ENCODE peak calls at places on chromosomes 7 and 10, in five cellular contexts. One of them, this sample, is unnamed.
A peak's percentile ranks its signal among the peaks of the same experiment; 100 is the strongest.

GRCh38 chr7:159218216-159219006 is 73.7 kb upstream of the VIPR2 start:
- DNase-seq in T-cell: no peak
- DNase-seq in fibroblast of pulmonary artery: no peak
- DNase-seq in left cardiac atrium: no peak
- DNase-seq in adrenal gland: no peak
- DNase-seq in this sample: no peak

GRCh38 chr10:70619271-70620019 is 16.9 kb upstream of the PRF1 start:
- DNase-seq in T-cell: no peak
- DNase-seq in fibroblast of pulmonary artery: peak; percentile 53
- DNase-seq in left cardiac atrium: no peak
- DNase-seq in adrenal gland: no peak
- DNase-seq in this sample: peak; percentile 55

GRCh38 chr10:46229144-46229563 is 57.6 kb upstream of the ANTXRL start:
- DNase-seq in T-cell: no peak
- DNase-seq in fibroblast of pulmonary artery: no peak
- DNase-seq in left cardiac atrium: peak; percentile 6
- DNase-seq in adrenal gland: peak; percentile 9
- DNase-seq in this sample: no peak

GRCh38 chr10:71131096-71131495 is 81.3 kb upstream of the UNC5B start:
- DNase-seq in T-cell: no peak
- DNase-seq in fibroblast of pulmonary artery: no peak
- DNase-seq in left cardiac atrium: no peak
- DNase-seq in adrenal gland: no peak
- DNase-seq in this sample: no peak

GRCh38 chr7:129149546-129149945 is 5.0 kb downstream of the TSPAN33 start:
- DNase-seq in T-cell: no peak
- DNase-seq in fibroblast of pulmonary artery: no peak
- DNase-seq in left cardiac atrium: no peak
- DNase-seq in adrenal gland: no peak
- DNase-seq in this sample: no peak

GRCh38 chr7:50657341-50657873 is 92.2 kb upstream of the DDC start:
- DNase-seq in T-cell: no peak
- DNase-seq in fibroblast of pulmonary artery: peak; percentile 84
- DNase-seq in left cardiac atrium: peak; percentile 77
- DNase-seq in adrenal gland: no peak
- DNase-seq in this sample: peak; percentile 91

GRCh38 chr10:119190353-119190752 is 11.7 kb upstream of the PRDX3 start:
- DNase-seq in T-cell: no peak
- DNase-seq in fibroblast of pulmonary artery: peak; percentile 95
- DNase-seq in left cardiac atrium: no peak
- DNase-seq in adrenal gland: no peak
- DNase-seq in this sample: peak; percentile 99

GRCh38 chr10:50613726-50614443 is 9.9 kb downstream of the SGMS1 start:
- DNase-seq in T-cell: no peak
- DNase-seq in fibroblast of pulmonary artery: no peak
- DNase-seq in left cardiac atrium: no peak
- DNase-seq in adrenal gland: no peak
- DNase-seq in this sample: no peak

GRCh38 chr10:14738011-14738510 is 36.6 kb downstream of the FAM107B start:
- DNase-seq in T-cell: no peak
- DNase-seq in fibroblast of pulmonary artery: no peak
- DNase-seq in left cardiac atrium: no peak
- DNase-seq in adrenal gland: no peak
- DNase-seq in this sample: no peak

GRCh38 chr10:115829501-115830215 is 443.3 kb downstream of the GFRA1 start:
- DNase-seq in T-cell: no peak
- DNase-seq in fibroblast of pulmonary artery: peak; percentile 47
- DNase-seq in left cardiac atrium: no peak
- DNase-seq in adrenal gland: no peak
- DNase-seq in this sample: peak; percentile 79

GRCh38 chr7:44277391-44277790 is 48.0 kb downstream of the CAMK2B start:
- DNase-seq in T-cell: no peak
- DNase-seq in fibroblast of pulmonary artery: no peak
- DNase-seq in left cardiac atrium: peak; percentile 15
- DNase-seq in adrenal gland: no peak
- DNase-seq in this sample: no peak

GRCh38 chr7:28984631-28985030 is 26.5 kb upstream of the TRIL start:
- DNase-seq in T-cell: no peak
- DNase-seq in fibroblast of pulmonary artery: peak; percentile 86
- DNase-seq in left cardiac atrium: peak; percentile 58
- DNase-seq in adrenal gland: no peak
- DNase-seq in this sample: peak; percentile 87

GRCh38 chr7:3065724-3066143 is 22.1 kb upstream of the CARD11 start:
- DNase-seq in T-cell: peak; percentile 63
- DNase-seq in fibroblast of pulmonary artery: peak; percentile 33
- DNase-seq in left cardiac atrium: peak; percentile 36
- DNase-seq in adrenal gland: no peak
- DNase-seq in this sample: peak; percentile 19

GRCh38 chr7:65251851-65252620 is 121.6 kb upstream of the ZNF92 start:
- DNase-seq in T-cell: peak; percentile 35
- DNase-seq in fibroblast of pulmonary artery: peak; percentile 29
- DNase-seq in left cardiac atrium: peak; percentile 59
- DNase-seq in adrenal gland: peak; percentile 49
- DNase-seq in this sample: peak; percentile 40

GRCh38 chr10:116113721-116114501 is 159.1 kb downstream of the GFRA1 start:
- DNase-seq in T-cell: no peak
- DNase-seq in fibroblast of pulmonary artery: no peak
- DNase-seq in left cardiac atrium: no peak
- DNase-seq in adrenal gland: no peak
- DNase-seq in this sample: no peak

GRCh38 chr10:44993226-44993921 is 7.3 kb upstream of the ZNF22 start:
- DNase-seq in T-cell: no peak
- DNase-seq in fibroblast of pulmonary artery: no peak
- DNase-seq in left cardiac atrium: no peak
- DNase-seq in adrenal gland: no peak
- DNase-seq in this sample: no peak

GRCh38 chr7:153951207-153951725 is 100.9 kb upstream of the DPP6 start:
- DNase-seq in T-cell: no peak
- DNase-seq in fibroblast of pulmonary artery: no peak
- DNase-seq in left cardiac atrium: no peak
- DNase-seq in adrenal gland: no peak
- DNase-seq in this sample: no peak

GRCh38 chr10:50224330-50224952 is 26.9 kb downstream of the ASAH2 start:
- DNase-seq in T-cell: no peak
- DNase-seq in fibroblast of pulmonary artery: peak; percentile 70
- DNase-seq in left cardiac atrium: no peak
- DNase-seq in adrenal gland: peak; percentile 25
- DNase-seq in this sample: peak; percentile 65

GRCh38 chr7:123797673-123798526 is 47.1 kb upstream of the HYAL4 start:
- DNase-seq in T-cell: no peak
- DNase-seq in fibroblast of pulmonary artery: peak; percentile 89
- DNase-seq in left cardiac atrium: no peak
- DNase-seq in adrenal gland: no peak
- DNase-seq in this sample: peak; percentile 86

GRCh38 chr7:115827305-115828045 is 203.1 kb downstream of the TFEC start:
- DNase-seq in T-cell: no peak
- DNase-seq in fibroblast of pulmonary artery: no peak
- DNase-seq in left cardiac atrium: no peak
- DNase-seq in adrenal gland: no peak
- DNase-seq in this sample: no peak

GRCh38 chr7:120138497-120138896 is 134.5 kb upstream of the KCND2 start:
- DNase-seq in T-cell: no peak
- DNase-seq in fibroblast of pulmonary artery: no peak
- DNase-seq in left cardiac atrium: no peak
- DNase-seq in adrenal gland: no peak
- DNase-seq in this sample: no peak

GRCh38 chr7:137816696-137817320 is 30.0 kb downstream of the DGKI start:
- DNase-seq in T-cell: no peak
- DNase-seq in fibroblast of pulmonary artery: peak; percentile 42
- DNase-seq in left cardiac atrium: no peak
- DNase-seq in adrenal gland: no peak
- DNase-seq in this sample: peak; percentile 19

GRCh38 chr7:133070562-133070961 is 11.3 kb downstream of the CHCHD3 start:
- DNase-seq in T-cell: no peak
- DNase-seq in fibroblast of pulmonary artery: peak; percentile 27
- DNase-seq in left cardiac atrium: no peak
- DNase-seq in adrenal gland: no peak
- DNase-seq in this sample: no peak

GRCh38 chr7:29488977-29489376 is 74.7 kb upstream of the PRR15 start:
- DNase-seq in T-cell: no peak
- DNase-seq in fibroblast of pulmonary artery: peak; percentile 92
- DNase-seq in left cardiac atrium: no peak
- DNase-seq in adrenal gland: no peak
- DNase-seq in this sample: peak; percentile 90

GRCh38 chr10:87092861-87093460 is 1.7 kb downstream of the GLUD1 start:
- DNase-seq in T-cell: no peak
- DNase-seq in fibroblast of pulmonary artery: peak; percentile 39
- DNase-seq in left cardiac atrium: no peak
- DNase-seq in adrenal gland: no peak
- DNase-seq in this sample: peak; percentile 74

GRCh38 chr10:132489053-132489703 is 48.4 kb upstream of the INPP5A start:
- DNase-seq in T-cell: no peak
- DNase-seq in fibroblast of pulmonary artery: peak; percentile 5
- DNase-seq in left cardiac atrium: no peak
- DNase-seq in adrenal gland: no peak
- DNase-seq in this sample: peak; percentile 6

GRCh38 chr10:104056619-104057273 is 28.9 kb downstream of the COL17A1 start:
- DNase-seq in T-cell: no peak
- DNase-seq in fibroblast of pulmonary artery: no peak
- DNase-seq in left cardiac atrium: no peak
- DNase-seq in adrenal gland: no peak
- DNase-seq in this sample: no peak